ENCODE peak calls at places on chromosome 3, in six cellular contexts. I, A, Z, K, O and G are unnamed samples.

GRCh38 chr3:72345237-72345878 is 502.9 kb downstream of the SHQ1 start:
- DNase-seq in Z (no peak), I (no peak), A (no peak), K (no peak), O (no peak), G (no peak)

GRCh38 chr3:33358172-33358781 is 81.0 kb downstream of the FBXL2 start:
- DNase-seq in O (no peak), K (no peak), I (no peak), A (no peak), Z (no peak), G (no peak)

GRCh38 chr3:161474139-161474538 is 22.5 kb upstream of the OTOL1 start:
- DNase-seq in A (no peak), I (no peak), O (no peak), K (no peak), Z (no peak), G (no peak)

GRCh38 chr3:126201168-126201567 is 20.8 kb upstream of the ALDH1L1 start:
- DNase-seq in O (no peak), Z (no peak), I (no peak), K (no peak), A (no peak), G (no peak)

GRCh38 chr3:102037791-102038190 is 188.5 kb downstream of the NFKBIZ start:
- DNase-seq in I (no peak), A (no peak), Z (no peak), O (no peak), K (no peak), G (no peak)

GRCh38 chr3:172040976-172041963 is 1.9 kb downstream of the FNDC3B start:
- DNase-seq in I (peak; percentile 54), A (no peak), Z (peak; percentile 35), K (no peak), O (no peak), G (no peak)

GRCh38 chr3:42473083-42473932 is 29.1 kb upstream of the VIPR1 start:
- DNase-seq in O (no peak), I (no peak), Z (no peak), A (no peak), K (no peak), G (no peak)

GRCh38 chr3:14366915-14367523 is 35.4 kb upstream of the SLC6A6 start:
- DNase-seq in I (no peak), Z (no peak), A (no peak), K (no peak), O (no peak), G (no peak)